ENCODE peak calls at places on chromosomes 7 and 10, in nine cellular contexts. M is endothelial cell of umbilical vein, N is stomach, J is IMR-90, K is spleen, E is heart left ventricle, T is tibial nerve, B is ovary, I is HCT116. L is an unnamed sample. For H3K4me1, the result is how much of the 10 kb centered on the place peaks cover.

GRCh38 chr7:95916573-95917371 is 144.4 kb downstream of the DYNC1I1 start:
- DNase-seq in M (peak), K (peak), B (peak), J (peak), N (peak), E (peak), I (peak), T (peak), L (peak)

GRCh38 chr7:14507617-14508016 is 394.9 kb downstream of the DGKB start:
- DNase-seq in E (peak), B (no peak), J (no peak), T (no peak), M (no peak), I (no peak), N (peak), K (no peak), L (peak)

GRCh38 chr7:33649476-33650441 is 255.6 kb upstream of the BMPER start:
- DNase-seq in T (no peak), I (no peak), M (no peak), N (no peak), K (no peak), E (no peak), B (no peak), J (peak), L (no peak)

GRCh38 chr7:28774529-28775057 is 183.5 kb downstream of the TRIL start:
- DNase-seq in E (no peak), M (no peak), J (no peak), I (no peak), B (no peak), N (no peak), K (no peak), T (no peak), L (no peak)

GRCh38 chr7:67692425-67692824 is 695.8 kb downstream of the TYW1 start:
- DNase-seq in N (peak), K (no peak), T (no peak), M (no peak), E (no peak), I (no peak), J (no peak), B (no peak), L (no peak)

GRCh38 chr7:68805159-68805558 is 793.1 kb upstream of the AUTS2 start:
- DNase-seq in M (no peak), E (no peak), J (no peak), T (no peak), B (no peak), N (no peak), I (no peak), K (no peak), L (no peak)

GRCh38 chr10:89427629-89428028 is 13.3 kb downstream of the IFIT5 start:
- DNase-seq in T (no peak), B (no peak), M (no peak), E (no peak), J (peak), I (no peak), K (no peak), N (no peak), L (no peak)

GRCh38 chr7:139588632-139589031 is 65.1 kb downstream of the CLEC2L start:
- DNase-seq in T (no peak), J (peak), N (peak), M (no peak), B (peak), K (peak), I (no peak), E (no peak), L (no peak)

GRCh38 chr10:4775808-4776207 is 50.2 kb upstream of the AKR1E2 start:
- DNase-seq in I (no peak), T (no peak), K (no peak), J (peak), B (no peak), N (no peak), E (no peak), M (no peak), L (no peak)

GRCh38 chr10:21297525-21298383 is 227.7 kb downstream of the SKIDA1 start:
- DNase-seq in K (no peak), B (no peak), M (no peak), E (no peak), I (no peak), N (no peak), T (no peak), J (no peak), L (no peak)

GRCh38 chr7:134831862-134832261 is 52.4 kb downstream of the CALD1 start:
- DNase-seq in E (no peak), M (no peak), J (no peak), B (no peak), N (no peak), I (no peak), K (no peak), T (no peak), L (no peak)

GRCh38 chr7:134829381-134829986 is 50.0 kb downstream of the CALD1 start:
- DNase-seq in N (no peak), B (no peak), J (no peak), K (no peak), M (no peak), I (no peak), T (no peak), E (no peak), L (no peak)

GRCh38 chr7:134834689-134835462 is 55.4 kb downstream of the CALD1 start:
- DNase-seq in T (no peak), I (no peak), J (peak), B (no peak), E (peak), K (no peak), M (peak), N (no peak), L (no peak)

GRCh38 chr7:134835463-134835823 is 56.0 kb downstream of the CALD1 start:
- DNase-seq in B (no peak), E (no peak), I (no peak), T (no peak), M (no peak), J (no peak), K (no peak), N (no peak), L (no peak)

GRCh38 chr7:134832367-134832766 is 52.9 kb downstream of the CALD1 start:
- DNase-seq in T (no peak), J (no peak), B (no peak), I (no peak), M (no peak), K (no peak), E (no peak), N (no peak), L (no peak)
- H3K4me1 ChIP-seq in T (under half), J (under half), B (under half), I (under half), M (under half), K (under half), E (half or more), N (under half), L (under half)

DNA sequence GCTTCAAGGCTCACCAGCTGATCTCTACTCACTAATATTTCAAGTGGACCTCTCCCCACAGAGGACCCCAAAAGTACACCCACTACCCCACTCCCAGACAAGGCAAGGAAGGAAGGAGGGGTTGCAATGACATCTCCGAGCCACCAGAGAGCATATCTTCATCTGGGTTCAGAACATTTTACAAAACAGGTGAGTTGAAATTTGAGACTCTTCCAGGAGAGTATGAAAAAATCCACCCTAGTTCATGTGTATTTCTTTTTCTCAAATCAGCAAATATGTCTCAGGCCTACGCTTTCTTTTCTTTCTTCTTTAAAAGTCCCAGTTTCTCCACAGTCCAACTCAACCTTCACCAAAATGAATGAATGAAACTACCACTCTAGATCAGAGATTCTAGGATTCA is 61.9 kb downstream of the SGMS1 start:
- DNase-seq in J (no peak), B (no peak), K (no peak), E (no peak), T (no peak), N (no peak), I (no peak), M (no peak), L (no peak)
- TF ChIP-seq CTCF in J (peak), B (no peak), K (no peak), E (peak), T (peak), N (no peak), I (peak), M (peak), L (peak)

GRCh38 chr10:72692897-72693598 is 1.1 kb downstream of the MCU start:
- DNase-seq in K (no peak), N (no peak), T (peak), M (peak), E (no peak), J (peak), B (no peak), I (no peak), L (no peak)
- TF ChIP-seq POLR2A in K (no peak), N (no peak), T (no peak), M (no peak), E (no peak), J (no peak), B (no peak), I (no peak), L (no peak)

DNA sequence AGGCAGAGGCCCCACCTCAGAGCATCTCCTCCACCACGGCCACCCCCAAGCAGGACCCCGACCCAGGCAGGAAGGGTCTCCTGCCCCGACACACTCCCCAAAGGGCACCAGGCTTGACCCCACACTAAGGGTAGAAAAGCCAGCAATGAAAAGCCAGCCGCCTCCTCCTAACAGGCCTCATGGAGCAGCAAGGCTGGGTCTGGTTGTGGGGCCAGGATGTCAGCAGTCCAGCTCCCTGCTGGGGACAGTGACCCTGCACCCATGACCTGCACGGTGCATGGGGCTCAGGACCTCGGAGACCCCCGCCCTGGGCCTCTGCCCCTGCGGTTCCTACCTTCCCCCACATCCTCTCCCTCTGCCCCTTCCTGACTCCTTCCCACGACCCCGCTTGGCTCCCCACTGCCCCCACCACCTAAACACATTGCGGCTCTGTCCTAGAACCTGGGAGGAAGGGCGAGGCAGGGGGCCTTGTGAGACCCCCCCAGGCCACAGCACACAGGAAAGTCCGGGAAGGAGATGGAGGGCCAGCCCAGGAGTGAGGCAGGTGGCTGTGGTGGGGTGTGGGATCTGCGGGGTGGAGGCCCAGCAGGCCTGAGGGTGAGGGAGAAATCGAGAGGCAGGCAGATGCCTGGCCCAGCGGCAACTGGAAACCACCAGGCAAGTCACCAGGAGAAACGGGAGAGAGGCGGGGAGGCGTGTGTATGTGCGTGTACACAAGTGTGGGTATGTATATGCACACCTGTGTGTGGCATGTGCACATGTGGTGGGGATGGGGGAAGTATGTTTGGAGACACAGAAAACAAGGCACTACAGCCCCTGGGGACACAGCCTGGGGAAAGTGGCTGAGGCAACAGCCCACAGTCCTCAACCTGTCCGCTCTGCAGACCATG is 229.9 kb downstream of the MAD1L1 start:
- DNase-seq in J (no peak), B (peak), K (peak), E (peak), N (no peak), M (no peak), I (no peak), T (no peak), L (no peak)
- H3K4me1 ChIP-seq in J (under half), B (under half), K (under half), E (under half), N (under half), M (under half), I (under half), T (under half), L (under half)

DNA sequence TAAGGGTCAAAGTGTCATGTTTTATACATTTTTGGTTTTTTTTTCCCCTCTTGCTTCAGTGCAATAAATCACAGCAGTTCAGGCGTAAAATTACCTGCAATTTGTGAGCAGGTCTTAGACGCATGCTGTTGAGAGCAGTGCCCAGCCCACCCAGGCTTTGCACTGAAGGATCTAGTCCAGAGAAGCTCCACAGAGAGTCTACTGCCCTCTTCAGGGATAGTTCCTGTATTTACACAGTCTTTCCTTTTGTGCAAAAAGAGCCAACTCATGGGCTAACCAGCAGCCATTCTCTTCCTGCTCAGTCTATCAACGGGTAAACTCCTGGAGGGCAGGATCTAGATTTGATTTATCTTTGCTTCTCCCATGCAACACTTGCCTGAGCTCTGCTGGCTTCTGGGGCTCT is 82.2 kb upstream of the NAMPT start:
- DNase-seq in J (peak), E (no peak), M (peak), I (no peak), K (peak), B (no peak), N (no peak), T (no peak), L (no peak)
- TF ChIP-seq CTCF in J (peak), E (peak), M (peak), I (peak), K (no peak), B (no peak), N (no peak), T (peak), L (no peak)

GRCh38 chr10:119658274-119658673 is 7.1 kb downstream of the BAG3 start:
- DNase-seq in T (peak), E (peak), J (peak), B (peak), M (peak), N (peak), K (no peak), I (peak), L (peak)
- TF ChIP-seq POLR2A in T (no peak), E (no peak), J (no peak), B (no peak), M (no peak), N (no peak), K (no peak), I (no peak), L (peak)

GRCh38 chr7:75945297-75946168 is 30.6 kb downstream of the POR start:
- DNase-seq in M (no peak), I (no peak), N (peak), B (no peak), J (peak), E (no peak), K (no peak), T (no peak), L (peak)
- H3K4me1 ChIP-seq in M (under half), I (under half), N (under half), B (under half), J (under half), E (under half), K (half or more), T (under half), L (half or more)

GRCh38 chr10:131135716-131136115 is 175.8 kb downstream of the TCERG1L start:
- DNase-seq in K (no peak), I (no peak), T (no peak), M (no peak), N (no peak), J (no peak), B (no peak), E (no peak), L (no peak)
- TF ChIP-seq CTCF in K (no peak), I (no peak), T (no peak), M (no peak), N (no peak), J (no peak), B (no peak), E (no peak), L (no peak)

GRCh38 chr7:148809856-148810255 is 74.2 kb downstream of the EZH2 start:
- DNase-seq in I (no peak), B (no peak), M (no peak), J (no peak), T (no peak), E (no peak), N (no peak), K (no peak), L (no peak)

GRCh38 chr7:148807451-148807850 is 76.6 kb downstream of the EZH2 start:
- DNase-seq in T (no peak), B (no peak), E (no peak), J (no peak), I (no peak), K (no peak), N (no peak), M (no peak), L (no peak)

GRCh38 chr7:148804343-148805234 is 79.5 kb downstream of the EZH2 start:
- DNase-seq in T (no peak), N (no peak), K (no peak), B (no peak), J (no peak), I (no peak), M (no peak), E (no peak), L (no peak)

GRCh38 chr7:148803094-148803493 is 81.0 kb downstream of the EZH2 start:
- DNase-seq in N (no peak), E (no peak), B (no peak), T (no peak), J (no peak), I (no peak), K (no peak), M (no peak), L (no peak)

DNA sequence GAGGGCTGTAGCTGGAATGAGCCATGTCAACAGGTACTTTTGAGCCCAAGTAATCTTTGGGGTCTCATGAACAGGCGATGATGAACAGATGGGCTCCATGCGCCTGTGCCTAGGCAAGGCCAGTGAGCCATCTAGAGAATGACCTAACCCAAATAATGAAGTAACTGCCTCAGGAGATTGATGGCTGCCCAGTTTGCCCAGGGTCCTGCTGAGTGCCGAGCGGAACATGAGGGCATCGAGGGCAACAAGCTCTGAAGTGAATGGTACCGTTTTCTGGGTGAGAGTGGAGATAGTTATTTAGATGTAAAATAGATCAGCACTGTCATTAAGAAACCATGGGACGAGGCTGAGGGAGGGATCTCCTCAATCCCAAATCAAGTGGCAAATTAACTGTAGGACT is 77.9 kb downstream of the EZH2 start:
- DNase-seq in B (no peak), I (no peak), M (no peak), K (no peak), T (no peak), J (no peak), N (no peak), E (no peak), L (no peak)
- TF ChIP-seq POLR2A in B (no peak), I (no peak), M (no peak), K (no peak), T (no peak), J (no peak), N (no peak), E (no peak), L (no peak)

GRCh38 chr7:22563115-22563514 is 63.1 kb upstream of the STEAP1B start:
- DNase-seq in K (no peak), J (peak), B (no peak), T (no peak), E (no peak), N (no peak), I (no peak), M (peak), L (no peak)

GRCh38 chr7:22565315-22565811 is 65.4 kb upstream of the STEAP1B start:
- DNase-seq in T (no peak), M (peak), J (peak), K (no peak), N (no peak), B (no peak), I (no peak), E (no peak), L (no peak)

GRCh38 chr7:22566176-22566575 is 66.2 kb upstream of the STEAP1B start:
- DNase-seq in I (no peak), N (no peak), E (no peak), B (no peak), K (no peak), M (no peak), T (no peak), J (no peak), L (no peak)

GRCh38 chr7:22563621-22564241 is 63.7 kb upstream of the STEAP1B start:
- DNase-seq in K (no peak), I (no peak), J (peak), T (no peak), E (no peak), N (no peak), B (no peak), M (peak), L (no peak)

GRCh38 chr7:22564511-22565045 is 64.6 kb upstream of the STEAP1B start:
- DNase-seq in M (peak), J (peak), I (no peak), K (no peak), N (no peak), B (no peak), E (peak), T (peak), L (peak)
- H3K4me1 ChIP-seq in M (half or more), J (under half), I (under half), K (half or more), N (under half), B (under half), E (half or more), T (under half), L (under half)

L was measured in adrenal gland.